ENCODE peak calls at places on chromosomes 12 and 14, in six cellular contexts. Y is K562, X is A549, Z is H1, D is HepG2, C is GM12878. G is an unnamed sample.
A peak's percentile ranks its signal among the peaks of the same experiment; 100 is the strongest.

GRCh38 chr12:24198936-24199644 is 249.6 kb upstream of the SOX5 start:
- DNase-seq in Y (no peak), Z (no peak), D (no peak), X (no peak), C (peak; percentile 34), G (no peak)

GRCh38 chr12:63862187-63863107 is 17.9 kb downstream of the SRGAP1 start:
- DNase-seq in Y (no peak), X (peak; percentile 96), C (no peak), Z (no peak), D (peak; percentile 83), G (no peak)

GRCh38 chr14:24838945-24839616 is 205.1 kb upstream of the GZMB start:
- DNase-seq in Y (no peak), D (peak; percentile 66), C (no peak), X (no peak), Z (no peak), G (no peak)

GRCh38 chr14:53924754-53925153 is 31.9 kb downstream of the BMP4 start:
- DNase-seq in C (no peak), Y (no peak), X (peak; percentile 36), D (peak; percentile 37), Z (no peak), G (no peak)

GRCh38 chr14:70808023-70808401 is 1.3 kb downstream of the MAP3K9 start:
- DNase-seq in Z (no peak), Y (no peak), X (peak; percentile 71), D (peak; percentile 47), C (no peak), G (peak; percentile 54)

GRCh38 chr12:55931780-55932545 is 1.0 kb downstream of the DGKA start:
- DNase-seq in Z (no peak), Y (peak; percentile 69), X (no peak), C (no peak), D (no peak), G (peak; percentile 88)

GRCh38 chr14:30193791-30194407 is 266.3 kb upstream of the PRKD1 start:
- DNase-seq in X (no peak), C (no peak), Z (no peak), Y (no peak), D (no peak), G (no peak)

GRCh38 chr12:80192087-80192486 is 92.8 kb downstream of the OTOGL start:
- DNase-seq in X (no peak), Y (no peak), D (no peak), Z (no peak), C (no peak), G (no peak)

GRCh38 chr12:124921200-124922008 is 7.0 kb upstream of the UBC start:
- DNase-seq in Z (no peak), C (peak; percentile 97), X (peak; percentile 78), Y (peak; percentile 56), D (peak; percentile 65), G (peak; percentile 41)

GRCh38 chr14:36513012-36513420 is 7.0 kb downstream of the NKX2-1 start:
- DNase-seq in Z (no peak), Y (no peak), X (no peak), C (no peak), D (no peak), G (peak; percentile 5)

GRCh38 chr12:5554711-5555110 is 122.8 kb downstream of the NTF3 start:
- DNase-seq in Y (no peak), X (no peak), D (no peak), C (no peak), Z (no peak), G (no peak)

GRCh38 chr12:3770891-3771290 is 18.0 kb upstream of the CRACR2A start:
- DNase-seq in Y (no peak), D (no peak), X (peak; percentile 49), C (no peak), Z (no peak), G (no peak)

GRCh38 chr12:109020750-109021380 is at the start of gene SVOP:
- DNase-seq in C (no peak), Y (peak; percentile 77), D (peak; percentile 63), X (peak; percentile 70), Z (peak; percentile 57), G (peak; percentile 85)

GRCh38 chr14:51224551-51224950 is 15.5 kb upstream of the TMX1 start:
- DNase-seq in D (no peak), C (no peak), X (no peak), Z (no peak), Y (no peak), G (no peak)

GRCh38 chr12:20434993-20435392 is 66.7 kb downstream of the PDE3A start:
- DNase-seq in D (no peak), Z (no peak), Y (no peak), C (no peak), X (no peak), G (no peak)

GRCh38 chr14:67881225-67881624 is 61.6 kb downstream of the RAD51B start:
- DNase-seq in X (no peak), Y (no peak), Z (no peak), D (no peak), C (peak; percentile 81), G (no peak)

GRCh38 chr12:62799126-62799736 is 135.7 kb downstream of the PPM1H start:
- DNase-seq in X (peak; percentile 83), Z (peak; percentile 50), D (peak; percentile 56), C (no peak), Y (peak; percentile 69), G (peak; percentile 81)

GRCh38 chr12:123057505-123058265 is 77.2 kb downstream of the ARL6IP4 start:
- DNase-seq in C (no peak), D (no peak), Y (no peak), Z (no peak), X (no peak), G (no peak)

GRCh38 chr12:117857632-117858274 is 111.0 kb downstream of the KSR2 start:
- DNase-seq in D (peak; percentile 35), X (peak; percentile 79), Y (peak; percentile 63), C (peak; percentile 25), Z (peak; percentile 49), G (peak; percentile 71)

GRCh38 chr12:114355389-114356088 is 50.4 kb downstream of the TBX5 start:
- DNase-seq in X (peak; percentile 58), Y (no peak), Z (no peak), C (no peak), D (peak; percentile 23), G (peak; percentile 19)

GRCh38 chr14:64990291-64990690 is 3.6 kb downstream of the FNTB start:
- DNase-seq in X (no peak), Z (no peak), D (no peak), Y (no peak), C (no peak), G (no peak)

DNA sequence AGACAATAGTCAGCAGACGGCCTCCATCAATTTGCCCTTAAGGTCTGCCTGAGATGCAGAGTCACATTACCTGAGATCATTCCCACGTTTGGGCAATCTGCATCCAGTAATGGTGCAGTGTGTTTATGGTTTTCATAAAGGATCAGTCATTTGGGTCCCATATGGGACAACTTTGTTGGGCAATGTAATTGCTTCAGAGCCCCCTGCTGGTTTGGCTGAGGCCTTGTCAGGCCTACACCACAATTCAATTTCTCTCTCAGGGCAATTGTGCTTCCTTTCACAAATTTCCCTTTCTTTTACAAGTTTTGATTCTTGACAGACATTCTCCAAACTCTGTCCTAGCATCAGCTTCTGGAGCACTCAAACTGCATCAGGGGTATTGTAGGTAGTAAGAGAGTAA is 191.2 kb upstream of the SSTR1 start:
- DNase-seq in Z (no peak), X (no peak), C (no peak), D (peak; percentile 41), Y (no peak), G (no peak)
- TF ChIP-seq CHD2 in Z (no peak), X (no peak), C (no peak), D (no peak), Y (no peak), G (no peak)

GRCh38 chr14:34623506-34623905 is 6.4 kb downstream of the SNX6 start:
- DNase-seq in D (no peak), X (no peak), C (no peak), Z (no peak), Y (no peak), G (no peak)

GRCh38 chr14:34620115-34620514 is 9.8 kb downstream of the SNX6 start:
- DNase-seq in Y (no peak), D (no peak), C (no peak), Z (no peak), X (no peak), G (no peak)

GRCh38 chr14:34615507-34615906 is 14.4 kb downstream of the SNX6 start:
- DNase-seq in C (no peak), Y (no peak), X (no peak), D (no peak), Z (no peak), G (no peak)

GRCh38 chr14:34616360-34616759 is 13.6 kb downstream of the SNX6 start:
- DNase-seq in C (no peak), X (no peak), Z (no peak), D (no peak), Y (no peak), G (no peak)

GRCh38 chr14:34619399-34619920 is 10.5 kb downstream of the SNX6 start:
- DNase-seq in X (no peak), Z (no peak), D (no peak), Y (no peak), C (no peak), G (no peak)
- TF ChIP-seq CHD2 in X (no peak), Z (no peak), D (no peak), Y (no peak), C (no peak), G (no peak)

DNA sequence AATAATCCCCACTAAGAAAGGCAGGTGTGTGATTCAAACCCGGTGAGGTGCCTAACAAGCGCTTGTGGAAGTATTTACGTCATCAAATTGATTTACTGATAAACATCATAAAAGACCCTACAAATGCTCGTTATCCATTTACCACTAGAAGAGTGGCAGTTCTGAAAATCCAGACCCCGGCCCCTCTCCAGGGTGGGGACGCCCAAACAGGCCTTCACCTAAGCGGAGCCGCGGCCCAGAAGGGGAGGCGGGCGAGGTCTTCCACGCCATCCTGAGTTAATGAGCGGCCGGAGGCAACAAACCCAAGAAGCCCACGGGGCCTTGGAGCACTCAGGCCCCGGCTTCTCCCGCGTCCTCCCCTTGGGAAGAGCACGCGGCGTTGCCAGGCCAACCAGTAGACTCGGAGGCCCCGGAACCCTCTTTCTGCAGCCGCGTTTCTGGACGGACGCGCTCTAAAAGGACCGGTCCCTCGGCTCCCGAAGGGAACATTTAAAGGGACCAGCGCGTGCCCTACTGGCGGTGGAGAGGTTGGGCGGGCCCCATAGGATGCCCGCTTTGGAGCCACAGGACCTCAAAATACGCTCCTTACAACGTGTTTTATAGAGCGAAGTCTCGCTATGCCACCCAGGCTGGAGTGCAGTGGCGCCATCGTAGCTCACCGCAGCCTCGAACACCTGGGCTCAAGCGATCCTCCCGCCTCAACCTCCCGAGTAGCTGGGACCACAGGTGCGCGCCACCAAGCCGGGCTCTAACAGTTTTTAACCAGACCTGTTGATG is 3.5 kb downstream of the PTPN21 start:
- DNase-seq in D (no peak), C (no peak), Z (no peak), Y (peak; percentile 44), X (peak; percentile 91), G (peak; percentile 88)
- TF ChIP-seq CHD2 in D (no peak), C (no peak), Z (peak; percentile 71), Y (no peak), X (no peak), G (peak; percentile 86)

DNA sequence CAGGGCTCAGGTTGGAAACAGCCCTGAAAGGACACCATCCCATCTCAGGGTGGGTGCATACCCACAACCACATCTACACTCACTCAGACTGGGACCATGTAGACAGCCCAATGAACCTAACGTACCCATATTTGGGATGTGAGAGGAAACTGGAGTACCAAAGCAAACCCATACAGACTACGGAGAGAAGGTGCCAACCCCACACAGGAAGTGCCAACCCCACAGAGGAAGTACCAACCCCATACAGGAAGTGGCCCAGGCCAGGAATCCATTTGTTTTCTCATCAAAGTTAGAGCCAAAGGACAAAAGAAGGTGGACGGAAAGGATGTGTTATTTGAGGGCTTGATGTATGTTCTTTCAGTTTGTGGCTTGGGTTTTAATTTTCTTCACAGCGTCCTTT is 19.5 kb upstream of the SPIC start:
- DNase-seq in X (no peak), D (no peak), C (no peak), Z (no peak), Y (no peak), G (no peak)
- TF ChIP-seq CHD2 in X (no peak), D (no peak), C (no peak), Z (no peak), Y (no peak), G (no peak)